ENCODE peak calls at places on chromosomes 1 and 21, in seven cellular contexts. One of them, this sample, is unnamed.

GRCh38 chr21:32587651-32588050 is 2.3 kb upstream of the TCP10L start:
- DNase-seq in NCI-H2081 treated with DMSO at 0.1 percent for 48 hours: no peak
- DNase-seq in endodermal cell: no peak
- DNase-seq in occipital lobe: no peak
- DNase-seq in kidney tubule cell: no peak
- DNase-seq in Calu3: no peak
- DNase-seq in ELF-1: no peak
- DNase-seq in this sample: no peak

GRCh38 chr1:3463013-3463385 is 8.5 kb downstream of the ARHGEF16 start:
- DNase-seq in NCI-H2081 treated with DMSO at 0.1 percent for 48 hours: no peak
- DNase-seq in endodermal cell: no peak
- DNase-seq in occipital lobe: no peak
- DNase-seq in kidney tubule cell: no peak
- DNase-seq in Calu3: no peak
- DNase-seq in ELF-1: no peak
- DNase-seq in this sample: no peak

GRCh38 chr1:117753652-117754051 is 147.8 kb downstream of the TENT5C start:
- DNase-seq in NCI-H2081 treated with DMSO at 0.1 percent for 48 hours: no peak
- DNase-seq in endodermal cell: no peak
- DNase-seq in occipital lobe: no peak
- DNase-seq in kidney tubule cell: no peak
- DNase-seq in Calu3: no peak
- DNase-seq in ELF-1: no peak
- DNase-seq in this sample: no peak

GRCh38 chr1:176884286-176884685 is 280.2 kb downstream of the ASTN1 start:
- DNase-seq in NCI-H2081 treated with DMSO at 0.1 percent for 48 hours: no peak
- DNase-seq in endodermal cell: no peak
- DNase-seq in occipital lobe: no peak
- DNase-seq in kidney tubule cell: peak
- DNase-seq in Calu3: no peak
- DNase-seq in ELF-1: no peak
- DNase-seq in this sample: no peak

GRCh38 chr21:25350056-25350455 is 257.2 kb downstream of the MRPL39 start:
- DNase-seq in NCI-H2081 treated with DMSO at 0.1 percent for 48 hours: no peak
- DNase-seq in endodermal cell: peak
- DNase-seq in occipital lobe: no peak
- DNase-seq in kidney tubule cell: peak
- DNase-seq in Calu3: no peak
- DNase-seq in ELF-1: no peak
- DNase-seq in this sample: no peak

GRCh38 chr1:100320311-100321097 is 31.8 kb upstream of the CDC14A start:
- DNase-seq in NCI-H2081 treated with DMSO at 0.1 percent for 48 hours: no peak
- DNase-seq in endodermal cell: peak
- DNase-seq in occipital lobe: no peak
- DNase-seq in kidney tubule cell: no peak
- DNase-seq in Calu3: no peak
- DNase-seq in ELF-1: no peak
- DNase-seq in this sample: no peak

GRCh38 chr1:147849097-147849873 is 53.3 kb upstream of the GJA8 start:
- DNase-seq in NCI-H2081 treated with DMSO at 0.1 percent for 48 hours: no peak
- DNase-seq in endodermal cell: no peak
- DNase-seq in occipital lobe: no peak
- DNase-seq in kidney tubule cell: no peak
- DNase-seq in Calu3: no peak
- DNase-seq in ELF-1: no peak
- DNase-seq in this sample: peak

GRCh38 chr1:201559679-201560162 is 20.8 kb downstream of the NAV1 start:
- DNase-seq in NCI-H2081 treated with DMSO at 0.1 percent for 48 hours: peak
- DNase-seq in endodermal cell: peak
- DNase-seq in occipital lobe: peak
- DNase-seq in kidney tubule cell: peak
- DNase-seq in Calu3: peak
- DNase-seq in ELF-1: peak
- DNase-seq in this sample: peak

GRCh38 chr1:64121766-64122385 is 81.5 kb upstream of the UBE2U start:
- DNase-seq in NCI-H2081 treated with DMSO at 0.1 percent for 48 hours: no peak
- DNase-seq in endodermal cell: no peak
- DNase-seq in occipital lobe: no peak
- DNase-seq in kidney tubule cell: peak
- DNase-seq in Calu3: no peak
- DNase-seq in ELF-1: no peak
- DNase-seq in this sample: no peak

GRCh38 chr1:182789138-182790076 is at the start of gene NPL:
- DNase-seq in NCI-H2081 treated with DMSO at 0.1 percent for 48 hours: no peak
- DNase-seq in endodermal cell: peak
- DNase-seq in occipital lobe: peak
- DNase-seq in kidney tubule cell: peak
- DNase-seq in Calu3: peak
- DNase-seq in ELF-1: peak
- DNase-seq in this sample: peak

GRCh38 chr1:198901280-198901679 is 262.4 kb downstream of the PTPRC start:
- DNase-seq in NCI-H2081 treated with DMSO at 0.1 percent for 48 hours: no peak
- DNase-seq in endodermal cell: no peak
- DNase-seq in occipital lobe: no peak
- DNase-seq in kidney tubule cell: no peak
- DNase-seq in Calu3: no peak
- DNase-seq in ELF-1: no peak
- DNase-seq in this sample: no peak

GRCh38 chr1:1069711-1070676 is 4.1 kb downstream of the RNF223 start:
- DNase-seq in NCI-H2081 treated with DMSO at 0.1 percent for 48 hours: no peak
- DNase-seq in endodermal cell: no peak
- DNase-seq in occipital lobe: no peak
- DNase-seq in kidney tubule cell: peak
- DNase-seq in Calu3: peak
- DNase-seq in ELF-1: peak
- DNase-seq in this sample: no peak

GRCh38 chr1:10710489-10710888 is 86.0 kb downstream of the CASZ1 start:
- DNase-seq in NCI-H2081 treated with DMSO at 0.1 percent for 48 hours: no peak
- DNase-seq in endodermal cell: no peak
- DNase-seq in occipital lobe: no peak
- DNase-seq in kidney tubule cell: no peak
- DNase-seq in Calu3: no peak
- DNase-seq in ELF-1: no peak
- DNase-seq in this sample: no peak

GRCh38 chr1:211975152-211975941 is 60.0 kb downstream of the INTS7 start:
- DNase-seq in NCI-H2081 treated with DMSO at 0.1 percent for 48 hours: no peak
- DNase-seq in endodermal cell: no peak
- DNase-seq in occipital lobe: no peak
- DNase-seq in kidney tubule cell: no peak
- DNase-seq in Calu3: no peak
- DNase-seq in ELF-1: no peak
- DNase-seq in this sample: no peak

GRCh38 chr1:5973771-5974170 is 18.5 kb downstream of the NPHP4 start:
- DNase-seq in NCI-H2081 treated with DMSO at 0.1 percent for 48 hours: no peak
- DNase-seq in endodermal cell: no peak
- DNase-seq in occipital lobe: peak
- DNase-seq in kidney tubule cell: no peak
- DNase-seq in Calu3: no peak
- DNase-seq in ELF-1: peak
- DNase-seq in this sample: no peak

GRCh38 chr1:173341307-173341706 is 134.2 kb upstream of the TNFSF4 start:
- DNase-seq in NCI-H2081 treated with DMSO at 0.1 percent for 48 hours: no peak
- DNase-seq in endodermal cell: no peak
- DNase-seq in occipital lobe: no peak
- DNase-seq in kidney tubule cell: peak
- DNase-seq in Calu3: no peak
- DNase-seq in ELF-1: no peak
- DNase-seq in this sample: no peak

GRCh38 chr1:223556414-223557124 is 108.9 kb downstream of the CAPN8 start:
- DNase-seq in NCI-H2081 treated with DMSO at 0.1 percent for 48 hours: no peak
- DNase-seq in endodermal cell: peak
- DNase-seq in occipital lobe: no peak
- DNase-seq in kidney tubule cell: peak
- DNase-seq in Calu3: peak
- DNase-seq in ELF-1: peak
- DNase-seq in this sample: peak

GRCh38 chr1:107326823-107327445 is 186.1 kb downstream of the NTNG1 start:
- DNase-seq in NCI-H2081 treated with DMSO at 0.1 percent for 48 hours: no peak
- DNase-seq in endodermal cell: no peak
- DNase-seq in occipital lobe: peak
- DNase-seq in kidney tubule cell: peak
- DNase-seq in Calu3: no peak
- DNase-seq in ELF-1: no peak
- DNase-seq in this sample: no peak

GRCh38 chr1:232682248-232682647 is 52.3 kb upstream of the SIPA1L2 start:
- DNase-seq in NCI-H2081 treated with DMSO at 0.1 percent for 48 hours: no peak
- DNase-seq in endodermal cell: no peak
- DNase-seq in occipital lobe: no peak
- DNase-seq in kidney tubule cell: no peak
- DNase-seq in Calu3: peak
- DNase-seq in ELF-1: no peak
- DNase-seq in this sample: no peak

GRCh38 chr1:156496211-156496761 is 4.3 kb downstream of the MEF2D start:
- DNase-seq in NCI-H2081 treated with DMSO at 0.1 percent for 48 hours: no peak
- DNase-seq in endodermal cell: peak
- DNase-seq in occipital lobe: no peak
- DNase-seq in kidney tubule cell: peak
- DNase-seq in Calu3: no peak
- DNase-seq in ELF-1: no peak
- DNase-seq in this sample: no peak

This sample was measured in dermis blood vessel endothelial cell.